ENCODE peak calls at places on chromosome 18, in five cellular contexts. W is sigmoid colon, E is dorsolateral prefrontal cortex, B is Panc1, L is GM13977. N is an unnamed sample.

GRCh38 chr18:30486856-30487255 is 555.7 kb downstream of the DSC3 start:
- DNase-seq in E (no peak), L (no peak), B (no peak), W (no peak), N (no peak)

GRCh38 chr18:22639026-22639463 is 221.3 kb upstream of the CTAGE1 start:
- DNase-seq in E (no peak), L (no peak), B (no peak), W (no peak), N (no peak)

GRCh38 chr18:6414118-6414722 is 491 bp downstream of the L3MBTL4 start:
- DNase-seq in L (peak), E (peak), W (peak), B (no peak), N (peak)

GRCh38 chr18:48713302-48713701 is 174.5 kb downstream of the CTIF start:
- DNase-seq in W (peak), L (no peak), B (no peak), E (no peak), N (no peak)

GRCh38 chr18:56423626-56424025 is 214.8 kb downstream of the TXNL1 start:
- DNase-seq in L (no peak), E (no peak), B (no peak), W (no peak), N (no peak)

GRCh38 chr18:61569176-61569892 is 236.1 kb downstream of the CDH20 start:
- DNase-seq in E (no peak), B (no peak), W (no peak), L (no peak), N (no peak)

GRCh38 chr18:69985239-69985638 is 37.6 kb upstream of the CD226 start:
- DNase-seq in L (no peak), B (no peak), E (no peak), W (no peak), N (no peak)

GRCh38 chr18:78725426-78725825 is 254.2 kb upstream of the SALL3 start:
- DNase-seq in B (no peak), L (no peak), W (peak), E (no peak), N (no peak)

GRCh38 chr18:68406761-68407160 is 308.1 kb downstream of the TMX3 start:
- DNase-seq in E (no peak), L (no peak), B (no peak), W (no peak), N (no peak)

GRCh38 chr18:45588284-45588683 is 27.0 kb upstream of the SLC14A2 start:
- DNase-seq in L (no peak), W (no peak), B (no peak), E (no peak), N (no peak)

GRCh38 chr18:48781041-48781989 is 169.4 kb downstream of the SMAD7 start:
- DNase-seq in E (peak), B (no peak), L (no peak), W (peak), N (peak)

GRCh38 chr18:12929477-12930083 is 18.2 kb upstream of the SEH1L start:
- DNase-seq in E (no peak), W (no peak), B (no peak), L (no peak), N (no peak)

GRCh38 chr18:21406111-21406510 is 164.1 kb downstream of the GREB1L start:
- DNase-seq in E (no peak), L (no peak), B (no peak), W (no peak), N (no peak)

GRCh38 chr18:58863539-58864145 is 1.0 kb upstream of the ZNF532 start:
- DNase-seq in E (peak), B (no peak), L (peak), W (peak), N (peak)

GRCh38 chr18:36633961-36634412 is 194.8 kb downstream of the TPGS2 start:
- DNase-seq in W (no peak), E (no peak), L (no peak), B (no peak), N (no peak)

GRCh38 chr18:74225193-74225840 is 66.4 kb downstream of the CYB5A start:
- DNase-seq in W (no peak), B (no peak), L (no peak), E (no peak), N (no peak)

GRCh38 chr18:59340312-59340711 is 18.8 kb downstream of the LMAN1 start:
- DNase-seq in W (no peak), E (no peak), B (no peak), L (no peak), N (no peak)

GRCh38 chr18:58297198-58297597 is 253.2 kb downstream of the NEDD4L start:
- DNase-seq in B (no peak), L (no peak), W (no peak), E (no peak), N (no peak)

DNA sequence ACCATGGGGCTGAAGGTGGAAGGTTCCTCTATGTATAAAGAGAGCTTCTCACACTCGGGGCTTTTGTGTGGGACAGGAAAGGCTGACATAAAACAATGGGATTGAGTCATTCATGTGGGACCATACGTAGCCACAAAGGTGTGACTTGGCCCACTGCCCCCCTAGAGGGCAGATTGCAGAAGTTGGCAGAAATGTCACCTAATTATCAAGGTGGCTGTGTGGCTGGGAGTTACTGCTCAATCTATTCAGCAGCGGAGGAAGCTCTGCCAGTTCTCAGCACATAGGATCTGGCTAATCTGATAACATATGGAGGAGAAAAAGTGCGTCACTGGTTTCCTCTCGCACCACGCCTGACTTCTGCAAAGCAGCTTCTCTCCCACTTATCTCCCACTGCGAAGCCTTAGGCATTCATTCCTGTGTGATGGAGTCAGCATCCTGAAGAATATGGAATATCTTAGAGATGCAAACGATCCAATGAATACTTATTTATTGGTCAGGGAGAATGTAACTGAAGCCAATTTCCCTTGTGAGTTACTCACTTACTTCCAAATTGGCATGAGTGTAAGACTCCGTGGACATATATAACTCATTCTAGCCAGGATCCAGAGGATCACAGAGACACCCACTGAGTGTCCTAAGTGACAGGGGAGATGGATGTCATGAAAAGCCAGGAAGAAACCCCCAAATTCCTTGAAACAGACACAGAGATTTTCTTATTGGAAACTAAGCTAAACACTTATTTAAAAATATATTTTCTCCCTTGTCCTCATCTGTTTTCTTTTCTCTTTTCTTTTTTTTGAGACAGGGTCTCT is 344.8 kb downstream of the TGIF1 start:
- DNase-seq in B (no peak), W (no peak), E (no peak), L (no peak), N (no peak)
- TF ChIP-seq CTCF in B (no peak), W (no peak), E (no peak), L (no peak), N (no peak)

GRCh38 chr18:66048404-66048803 is 297.6 kb downstream of the CDH7 start:
- DNase-seq in B (no peak), E (no peak), W (no peak), L (no peak), N (no peak)

GRCh38 chr18:66043009-66043408 is 292.2 kb downstream of the CDH7 start:
- DNase-seq in W (no peak), B (no peak), L (no peak), E (no peak), N (no peak)

GRCh38 chr18:66046025-66046602 is 295.3 kb downstream of the CDH7 start:
- DNase-seq in L (no peak), B (no peak), W (no peak), E (no peak), N (no peak)
- TF ChIP-seq CTCF in L (peak), B (no peak), W (no peak), E (no peak), N (no peak)

DNA sequence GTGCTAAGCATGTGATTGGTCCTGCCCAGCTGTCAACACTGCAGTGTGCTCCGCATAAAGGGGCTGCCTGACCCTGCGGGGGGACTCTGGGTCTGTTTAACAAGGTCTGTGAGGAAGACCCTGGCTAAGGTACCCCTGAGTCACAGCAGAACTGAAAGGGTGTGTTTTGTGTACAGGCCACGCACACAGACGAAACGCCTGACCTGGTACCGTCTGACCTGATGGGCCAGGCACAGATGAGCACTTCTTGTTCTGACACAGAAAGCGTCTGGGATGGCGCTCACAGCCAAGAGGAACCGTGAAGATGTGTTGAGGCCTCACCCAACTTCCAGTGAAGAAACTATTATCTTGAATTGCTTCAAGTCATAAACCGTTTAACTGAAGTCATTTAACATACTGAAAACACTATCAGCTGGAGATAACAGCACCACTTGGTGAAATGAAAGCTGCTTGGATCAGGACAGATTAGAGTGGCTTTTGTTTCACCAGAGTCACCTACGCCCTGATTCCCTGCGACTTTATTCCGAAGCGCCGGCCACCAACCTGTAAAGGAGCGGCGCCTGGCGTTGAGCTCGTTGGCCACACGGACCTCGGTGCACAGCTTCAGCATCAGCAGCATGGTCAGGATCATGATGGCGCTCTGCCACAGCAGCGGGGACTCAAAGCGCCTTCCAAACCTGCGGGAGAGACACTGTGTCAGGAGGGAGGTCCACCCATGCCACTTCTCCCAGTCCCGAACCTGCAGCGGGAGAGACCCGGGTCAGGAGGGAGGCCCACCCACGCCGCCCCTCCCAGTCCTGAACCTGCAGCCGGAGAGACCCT is 8.5 kb downstream of the SLC66A2 start:
- DNase-seq in W (peak), L (no peak), B (no peak), E (no peak), N (no peak)
- TF ChIP-seq CTCF in W (no peak), L (no peak), B (no peak), E (no peak), N (no peak)

DNA sequence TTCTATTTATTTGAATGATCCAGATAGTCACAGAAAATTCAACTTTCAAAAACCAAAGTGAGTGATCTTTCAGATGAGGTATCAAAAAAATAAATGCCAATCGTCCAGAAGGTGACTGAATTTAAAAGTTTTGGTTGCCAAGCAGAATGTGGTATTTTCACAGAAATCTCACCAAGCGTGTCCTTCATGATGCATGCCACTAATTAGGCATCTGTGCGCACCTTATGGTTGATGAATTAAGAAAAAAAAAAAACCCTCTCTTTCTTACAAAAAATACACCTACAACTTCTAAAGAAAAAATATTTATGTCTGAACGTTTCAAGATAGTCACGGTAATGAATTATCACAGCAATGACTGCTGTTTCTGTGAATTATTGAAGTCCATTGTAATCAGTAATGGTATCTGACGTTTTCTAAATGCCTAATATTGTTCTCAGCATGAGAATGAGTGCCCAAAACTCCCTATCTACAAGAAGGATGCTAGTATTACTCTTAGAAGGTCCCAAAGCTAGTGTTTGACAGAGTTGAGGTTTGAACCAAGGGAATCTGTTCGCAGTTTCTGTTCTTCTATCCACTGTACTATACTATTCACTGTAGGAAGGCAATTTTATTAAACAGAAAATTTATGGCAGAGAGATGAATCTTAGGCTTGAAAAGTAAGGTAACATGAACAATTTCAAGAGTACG is 219.6 kb upstream of the NETO1 start:
- DNase-seq in L (no peak), E (no peak), W (no peak), B (no peak), N (no peak)
- TF ChIP-seq CTCF in L (no peak), E (no peak), W (no peak), B (no peak), N (no peak)

GRCh38 chr18:50586710-50587109 is 26.8 kb downstream of the MAPK4 start:
- DNase-seq in B (no peak), L (no peak), W (no peak), E (no peak), N (no peak)
- TF ChIP-seq CTCF in B (peak), L (no peak), W (no peak), E (no peak), N (peak)

GRCh38 chr18:35024196-35024595 is 17.0 kb upstream of the MAPRE2 start:
- DNase-seq in B (no peak), L (no peak), W (no peak), E (no peak), N (no peak)

GRCh38 chr18:35024965-35025364 is 16.2 kb upstream of the MAPRE2 start:
- DNase-seq in W (peak), B (no peak), E (no peak), L (no peak), N (no peak)

GRCh38 chr18:35028556-35028955 is 12.7 kb upstream of the MAPRE2 start:
- DNase-seq in B (no peak), L (no peak), W (no peak), E (no peak), N (no peak)

GRCh38 chr18:35027206-35027605 is 14.0 kb upstream of the MAPRE2 start:
- DNase-seq in B (no peak), L (no peak), E (no peak), W (no peak), N (no peak)

GRCh38 chr18:35026407-35027061 is 14.7 kb upstream of the MAPRE2 start:
- DNase-seq in E (no peak), B (no peak), L (no peak), W (no peak), N (no peak)
- TF ChIP-seq CTCF in E (peak), B (peak), L (peak), W (no peak), N (peak)

DNA sequence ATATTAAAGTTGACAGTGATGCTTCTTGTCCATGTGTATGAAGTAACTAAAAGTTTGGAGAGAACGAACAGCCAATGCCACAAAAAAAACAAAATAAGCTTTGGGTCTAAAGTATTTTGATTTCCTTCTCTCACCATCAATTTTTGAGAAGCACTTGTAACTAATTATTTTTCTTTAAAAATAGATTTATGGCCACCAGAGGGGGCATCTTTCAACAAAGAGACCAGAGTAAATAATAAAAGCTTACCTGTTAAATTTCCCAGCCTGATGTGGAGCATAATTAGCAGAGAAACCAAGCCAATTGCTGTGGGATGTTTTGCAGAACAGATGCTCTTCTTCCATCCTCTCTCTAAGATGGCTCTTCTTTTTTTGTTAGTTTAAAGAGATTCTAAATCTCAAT is 29.0 kb downstream of the LINC00305 start:
- DNase-seq in B (no peak), W (no peak), E (no peak), L (peak), N (no peak)
- TF ChIP-seq CTCF in B (no peak), W (no peak), E (no peak), L (peak), N (no peak)